ENCODE peak calls at places on chromosomes 11 and 22, in ten cellular contexts. One of them, this sample, is unnamed.
A peak's percentile ranks its signal among the peaks of the same experiment; 100 is the strongest.

GRCh38 chr11:47488674-47489394 is 39.9 kb upstream of the RAPSN start:
- DNase-seq in EL: no peak
- DNase-seq in psoas muscle: no peak
- DNase-seq in hepatic stellate cell: no peak
- DNase-seq in Calu3: no peak
- DNase-seq in MV-4-11: no peak
- DNase-seq in neural crest cell: no peak
- DNase-seq in H54: no peak
- DNase-seq in activated CD8-positive, alpha-beta memory T cell treated with anti-CD3 and anti-CD28 coated beads for 24 hours: no peak
- DNase-seq in iris pigment epithelial cell: no peak
- DNase-seq in this sample: no peak

GRCh38 chr11:129313588-129314288 is 61.9 kb upstream of the BARX2 start:
- DNase-seq in EL: no peak
- DNase-seq in psoas muscle: no peak
- DNase-seq in MV-4-11: no peak
- DNase-seq in Calu3: no peak
- DNase-seq in activated CD8-positive, alpha-beta memory T cell treated with anti-CD3 and anti-CD28 coated beads for 24 hours: no peak
- DNase-seq in H54: no peak
- DNase-seq in hepatic stellate cell: no peak
- DNase-seq in iris pigment epithelial cell: no peak
- DNase-seq in neural crest cell: no peak
- DNase-seq in this sample: no peak

GRCh38 chr22:42719656-42720262 is 911 bp downstream of the A4GALT start:
- DNase-seq in H54: no peak
- DNase-seq in MV-4-11: no peak
- DNase-seq in psoas muscle: no peak
- DNase-seq in EL: no peak
- DNase-seq in iris pigment epithelial cell: no peak
- DNase-seq in activated CD8-positive, alpha-beta memory T cell treated with anti-CD3 and anti-CD28 coated beads for 24 hours: no peak
- DNase-seq in hepatic stellate cell: no peak
- DNase-seq in Calu3: no peak
- DNase-seq in neural crest cell: no peak
- DNase-seq in this sample: no peak

GRCh38 chr11:130457909-130458729 is 9.7 kb downstream of the ADAMTS15 start:
- DNase-seq in H54: no peak
- DNase-seq in MV-4-11: peak; percentile 27
- DNase-seq in iris pigment epithelial cell: no peak
- DNase-seq in hepatic stellate cell: no peak
- DNase-seq in psoas muscle: no peak
- DNase-seq in activated CD8-positive, alpha-beta memory T cell treated with anti-CD3 and anti-CD28 coated beads for 24 hours: no peak
- DNase-seq in Calu3: no peak
- DNase-seq in neural crest cell: no peak
- DNase-seq in EL: no peak
- DNase-seq in this sample: no peak

GRCh38 chr22:35312198-35313059 is 12.7 kb downstream of the TOM1 start:
- DNase-seq in EL: peak; percentile 78
- DNase-seq in psoas muscle: no peak
- DNase-seq in H54: no peak
- DNase-seq in MV-4-11: peak; percentile 8
- DNase-seq in neural crest cell: no peak
- DNase-seq in hepatic stellate cell: no peak
- DNase-seq in activated CD8-positive, alpha-beta memory T cell treated with anti-CD3 and anti-CD28 coated beads for 24 hours: no peak
- DNase-seq in Calu3: peak; percentile 80
- DNase-seq in iris pigment epithelial cell: peak; percentile 34
- DNase-seq in this sample: peak; percentile 83

GRCh38 chr11:92152245-92152644 is 72.4 kb upstream of the FAT3 start:
- DNase-seq in EL: peak; percentile 17
- DNase-seq in neural crest cell: no peak
- DNase-seq in psoas muscle: no peak
- DNase-seq in MV-4-11: no peak
- DNase-seq in activated CD8-positive, alpha-beta memory T cell treated with anti-CD3 and anti-CD28 coated beads for 24 hours: no peak
- DNase-seq in iris pigment epithelial cell: no peak
- DNase-seq in hepatic stellate cell: no peak
- DNase-seq in Calu3: no peak
- DNase-seq in H54: no peak
- DNase-seq in this sample: no peak

GRCh38 chr11:11973361-11973800 is 35.0 kb downstream of the DKK3 start:
- DNase-seq in activated CD8-positive, alpha-beta memory T cell treated with anti-CD3 and anti-CD28 coated beads for 24 hours: peak; percentile 47
- DNase-seq in H54: no peak
- DNase-seq in neural crest cell: no peak
- DNase-seq in psoas muscle: peak; percentile 60
- DNase-seq in Calu3: no peak
- DNase-seq in EL: peak; percentile 49
- DNase-seq in hepatic stellate cell: peak; percentile 94
- DNase-seq in iris pigment epithelial cell: no peak
- DNase-seq in MV-4-11: no peak
- DNase-seq in this sample: no peak

GRCh38 chr11:19670030-19670761 is 42.4 kb upstream of the NAV2 start:
- DNase-seq in neural crest cell: no peak
- DNase-seq in H54: peak; percentile 33
- DNase-seq in psoas muscle: no peak
- DNase-seq in hepatic stellate cell: peak; percentile 34
- DNase-seq in MV-4-11: no peak
- DNase-seq in activated CD8-positive, alpha-beta memory T cell treated with anti-CD3 and anti-CD28 coated beads for 24 hours: no peak
- DNase-seq in Calu3: no peak
- DNase-seq in EL: peak; percentile 52
- DNase-seq in iris pigment epithelial cell: no peak
- DNase-seq in this sample: peak; percentile 25

GRCh38 chr11:706439-706956 is 467 bp downstream of the EPS8L2 start:
- DNase-seq in neural crest cell: no peak
- DNase-seq in MV-4-11: no peak
- DNase-seq in iris pigment epithelial cell: no peak
- DNase-seq in psoas muscle: peak; percentile 63
- DNase-seq in EL: peak; percentile 69
- DNase-seq in activated CD8-positive, alpha-beta memory T cell treated with anti-CD3 and anti-CD28 coated beads for 24 hours: no peak
- DNase-seq in hepatic stellate cell: peak; percentile 66
- DNase-seq in H54: peak; percentile 63
- DNase-seq in Calu3: peak; percentile 62
- DNase-seq in this sample: peak; percentile 67

GRCh38 chr11:2041153-2041552 is 43.5 kb upstream of the H19 start:
- DNase-seq in Calu3: no peak
- DNase-seq in iris pigment epithelial cell: no peak
- DNase-seq in neural crest cell: no peak
- DNase-seq in psoas muscle: no peak
- DNase-seq in H54: no peak
- DNase-seq in EL: no peak
- DNase-seq in hepatic stellate cell: no peak
- DNase-seq in activated CD8-positive, alpha-beta memory T cell treated with anti-CD3 and anti-CD28 coated beads for 24 hours: no peak
- DNase-seq in MV-4-11: no peak
- DNase-seq in this sample: no peak

GRCh38 chr22:50606126-50606525 is 5.5 kb downstream of the MAPK8IP2 start:
- DNase-seq in neural crest cell: no peak
- DNase-seq in EL: no peak
- DNase-seq in activated CD8-positive, alpha-beta memory T cell treated with anti-CD3 and anti-CD28 coated beads for 24 hours: no peak
- DNase-seq in iris pigment epithelial cell: no peak
- DNase-seq in psoas muscle: no peak
- DNase-seq in MV-4-11: peak; percentile 24
- DNase-seq in H54: no peak
- DNase-seq in hepatic stellate cell: no peak
- DNase-seq in Calu3: no peak
- DNase-seq in this sample: no peak

GRCh38 chr11:27681664-27682063 is 18.6 kb downstream of the BDNF start:
- DNase-seq in iris pigment epithelial cell: no peak
- DNase-seq in psoas muscle: no peak
- DNase-seq in Calu3: no peak
- DNase-seq in H54: no peak
- DNase-seq in neural crest cell: no peak
- DNase-seq in MV-4-11: no peak
- DNase-seq in activated CD8-positive, alpha-beta memory T cell treated with anti-CD3 and anti-CD28 coated beads for 24 hours: no peak
- DNase-seq in hepatic stellate cell: no peak
- DNase-seq in EL: no peak
- DNase-seq in this sample: no peak

GRCh38 chr11:18248561-18248960 is at the start of gene SAA2:
- DNase-seq in neural crest cell: no peak
- DNase-seq in psoas muscle: no peak
- DNase-seq in iris pigment epithelial cell: no peak
- DNase-seq in EL: no peak
- DNase-seq in hepatic stellate cell: no peak
- DNase-seq in Calu3: peak; percentile 55
- DNase-seq in MV-4-11: no peak
- DNase-seq in activated CD8-positive, alpha-beta memory T cell treated with anti-CD3 and anti-CD28 coated beads for 24 hours: no peak
- DNase-seq in H54: no peak
- DNase-seq in this sample: no peak

GRCh38 chr11:34639545-34639944 is 18.7 kb downstream of the EHF start:
- DNase-seq in psoas muscle: no peak
- DNase-seq in activated CD8-positive, alpha-beta memory T cell treated with anti-CD3 and anti-CD28 coated beads for 24 hours: no peak
- DNase-seq in MV-4-11: no peak
- DNase-seq in Calu3: no peak
- DNase-seq in neural crest cell: no peak
- DNase-seq in hepatic stellate cell: no peak
- DNase-seq in H54: no peak
- DNase-seq in EL: no peak
- DNase-seq in iris pigment epithelial cell: no peak
- DNase-seq in this sample: peak; percentile 29

GRCh38 chr11:112776834-112777793 is 184.1 kb upstream of the NCAM1 start:
- DNase-seq in MV-4-11: no peak
- DNase-seq in psoas muscle: no peak
- DNase-seq in EL: no peak
- DNase-seq in H54: no peak
- DNase-seq in Calu3: no peak
- DNase-seq in neural crest cell: no peak
- DNase-seq in hepatic stellate cell: no peak
- DNase-seq in activated CD8-positive, alpha-beta memory T cell treated with anti-CD3 and anti-CD28 coated beads for 24 hours: no peak
- DNase-seq in iris pigment epithelial cell: no peak
- DNase-seq in this sample: peak; percentile 32